ENCODE peak calls at places on chromosomes 1 and 21, in eight cellular contexts. U, L, E, I, O, F, S and Y are unnamed samples.

GRCh38 chr1:43299101-43299500 is 1.7 kb upstream of the TIE1 start:
- DNase-seq in F (no peak), I (no peak), U (no peak), L (no peak), E (no peak), O (no peak), S (no peak), Y (no peak)

GRCh38 chr1:165910764-165911421 is 83.5 kb downstream of the UCK2 start:
- DNase-seq in O (peak), I (peak), F (no peak), S (no peak), E (no peak), L (peak), U (peak), Y (no peak)

GRCh38 chr1:228101994-228102790 is 933 bp downstream of the C1orf35 start:
- DNase-seq in F (peak), L (peak), I (peak), S (peak), U (no peak), E (no peak), O (no peak), Y (no peak)

GRCh38 chr1:64183380-64183984 is 19.9 kb upstream of the UBE2U start:
- DNase-seq in F (no peak), L (peak), S (no peak), U (no peak), O (no peak), I (no peak), E (peak), Y (no peak)

GRCh38 chr1:40305451-40305850 is 11.6 kb downstream of the COL9A2 start:
- DNase-seq in L (no peak), F (no peak), U (no peak), S (peak), I (no peak), E (no peak), O (no peak), Y (no peak)

GRCh38 chr1:119482517-119483425 is 24.2 kb upstream of the HSD3B1 start:
- DNase-seq in E (no peak), L (no peak), S (no peak), I (no peak), U (no peak), O (no peak), F (no peak), Y (no peak)

GRCh38 chr1:145846191-145846590 is 761 bp downstream of the NUDT17 start:
- DNase-seq in E (peak), U (no peak), L (peak), O (no peak), F (no peak), S (peak), I (no peak), Y (peak)

GRCh38 chr1:87044840-87045239 is 130.4 kb downstream of the HS2ST1 start:
- DNase-seq in U (no peak), I (no peak), O (no peak), E (no peak), S (no peak), F (no peak), L (peak), Y (no peak)

GRCh38 chr1:36858553-36858952 is 175.8 kb downstream of the GRIK3 start:
- DNase-seq in I (no peak), L (no peak), F (no peak), O (no peak), U (no peak), E (no peak), S (no peak), Y (no peak)

GRCh38 chr1:44675186-44675585 is 672 bp downstream of the ARMH1 start:
- DNase-seq in I (peak), O (no peak), S (no peak), E (no peak), L (no peak), U (no peak), F (no peak), Y (no peak)

GRCh38 chr1:10911274-10912166 is 100.9 kb upstream of the TARDBP start:
- DNase-seq in U (no peak), I (peak), E (no peak), S (no peak), L (no peak), O (no peak), F (no peak), Y (no peak)

GRCh38 chr21:46031484-46031883 is 49.9 kb downstream of the COL6A1 start:
- DNase-seq in L (no peak), I (no peak), O (no peak), S (no peak), E (no peak), U (no peak), F (no peak), Y (no peak)

GRCh38 chr21:45153358-45154318 is 79.3 kb downstream of the ADARB1 start:
- DNase-seq in I (no peak), U (no peak), L (peak), O (no peak), F (no peak), S (no peak), E (peak), Y (peak)

GRCh38 chr1:10694274-10694632 is 102.2 kb downstream of the CASZ1 start:
- DNase-seq in U (no peak), I (no peak), S (no peak), O (no peak), F (no peak), E (no peak), L (peak), Y (no peak)

GRCh38 chr1:231020816-231021215 is 19.2 kb downstream of the FAM89A start:
- DNase-seq in O (no peak), I (no peak), S (no peak), U (no peak), E (peak), L (peak), F (no peak), Y (peak)

GRCh38 chr1:213474054-213474453 is 423.0 kb downstream of the RPS6KC1 start:
- DNase-seq in E (no peak), S (no peak), O (peak), U (no peak), I (no peak), F (no peak), L (peak), Y (no peak)

GRCh38 chr1:204506969-204507316 is 9.3 kb upstream of the MDM4 start:
- DNase-seq in U (peak), O (peak), E (peak), I (no peak), L (peak), F (no peak), S (peak), Y (peak)

GRCh38 chr21:17829472-17829871 is 10.3 kb upstream of the C21orf91 start:
- DNase-seq in O (no peak), E (peak), S (no peak), U (no peak), F (no peak), L (peak), I (no peak), Y (peak)

GRCh38 chr1:230185076-230186001 is 118.3 kb downstream of the GALNT2 start:
- DNase-seq in U (no peak), I (no peak), O (no peak), F (no peak), E (no peak), S (no peak), L (peak), Y (peak)

GRCh38 chr1:229844675-229845074 is 218.6 kb downstream of the URB2 start:
- DNase-seq in E (no peak), S (no peak), L (no peak), U (no peak), F (no peak), I (no peak), O (no peak), Y (no peak)

GRCh38 chr1:24438423-24438901 is 22.9 kb downstream of the NIPAL3 start:
- DNase-seq in U (peak), O (peak), S (peak), E (no peak), I (no peak), L (peak), F (no peak), Y (peak)

GRCh38 chr1:233389867-233390266 is 62.3 kb downstream of the MAP3K21 start:
- DNase-seq in S (no peak), O (no peak), F (no peak), I (no peak), U (no peak), L (peak), E (no peak), Y (no peak)

GRCh38 chr1:66750578-66750977 is 1.7 kb upstream of the DYNLT5 start:
- DNase-seq in U (no peak), S (no peak), I (no peak), O (no peak), E (no peak), F (no peak), L (no peak), Y (no peak)

GRCh38 chr1:90133133-90133532 is 138.2 kb downstream of the ZNF326 start:
- DNase-seq in E (peak), S (peak), U (no peak), L (peak), I (no peak), O (no peak), F (no peak), Y (peak)

GRCh38 chr1:225597926-225598575 is 54.9 kb downstream of the ENAH start:
- DNase-seq in E (peak), I (no peak), O (no peak), U (no peak), L (peak), F (no peak), S (no peak), Y (peak)

GRCh38 chr1:228198977-228199590 is 8.8 kb upstream of the OBSCN start:
- DNase-seq in L (peak), E (peak), F (no peak), S (no peak), I (no peak), U (no peak), O (no peak), Y (no peak)

GRCh38 chr21:39048064-39048463 is 135.2 kb downstream of the PSMG1 start:
- DNase-seq in F (no peak), O (no peak), E (peak), L (peak), U (no peak), S (peak), I (no peak), Y (peak)

GRCh38 chr21:17461014-17461413 is 51.8 kb upstream of the CXADR start:
- DNase-seq in U (peak), O (no peak), L (peak), I (no peak), E (peak), S (no peak), F (no peak), Y (peak)

GRCh38 chr1:64986903-64987871 is 20.8 kb upstream of the JAK1 start:
- DNase-seq in O (no peak), L (peak), S (no peak), E (peak), I (no peak), U (no peak), F (no peak), Y (no peak)

GRCh38 chr1:111212634-111213335 is 12.3 kb upstream of the DENND2D start:
- DNase-seq in L (no peak), F (no peak), I (no peak), U (no peak), S (no peak), O (no peak), E (no peak), Y (no peak)

GRCh38 chr21:36606292-36606982 is 92.5 kb upstream of the SIM2 start:
- DNase-seq in O (no peak), I (no peak), E (no peak), F (peak), U (no peak), L (no peak), S (no peak), Y (no peak)

GRCh38 chr1:56424744-56425493 is 154.4 kb downstream of the PLPP3 start:
- DNase-seq in F (peak), U (peak), O (peak), I (peak), L (peak), E (peak), S (peak), Y (peak)

GRCh38 chr1:240734001-240734400 is 122.0 kb upstream of the GREM2 start:
- DNase-seq in U (no peak), S (no peak), I (no peak), O (no peak), E (no peak), F (no peak), L (no peak), Y (no peak)

GRCh38 chr1:240737761-240738265 is 125.9 kb upstream of the GREM2 start:
- DNase-seq in S (no peak), I (no peak), O (no peak), U (no peak), E (no peak), L (no peak), F (no peak), Y (no peak)

GRCh38 chr1:240737268-240737667 is 125.3 kb upstream of the GREM2 start:
- DNase-seq in F (no peak), I (no peak), O (no peak), S (no peak), E (peak), L (no peak), U (no peak), Y (peak)

DNA sequence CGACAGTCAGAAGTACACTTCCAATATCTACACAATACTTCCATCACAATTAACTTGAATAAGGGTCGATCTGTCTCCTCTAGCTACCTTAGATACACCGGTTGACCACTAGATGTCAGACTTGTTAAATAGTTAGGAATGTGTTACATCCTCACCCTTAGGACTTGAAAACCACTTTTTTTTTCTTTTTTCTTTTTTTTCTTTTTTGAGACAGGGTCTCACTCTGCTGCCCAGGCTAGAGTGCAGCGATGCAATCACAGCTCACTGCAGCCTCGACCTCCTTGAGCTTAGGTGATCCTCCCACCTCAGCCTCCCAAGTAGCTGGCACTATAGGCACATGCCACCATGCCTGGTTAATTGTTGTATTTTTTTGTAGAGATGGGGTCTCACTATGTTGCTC is 120.4 kb upstream of the GREM2 start:
- DNase-seq in F (no peak), S (peak), I (no peak), E (peak), U (no peak), L (peak), O (no peak), Y (peak)
- TF ChIP-seq CTCF in F (peak), S (peak), I (peak), E (peak), U (peak), L (peak), O (peak), Y (peak)

GRCh38 chr21:29610960-29611359 is 312.2 kb downstream of the BACH1 start:
- DNase-seq in I (no peak), O (no peak), U (no peak), S (no peak), F (no peak), E (no peak), L (peak), Y (peak)

GRCh38 chr21:29613021-29613420 is 314.3 kb downstream of the BACH1 start:
- DNase-seq in I (no peak), L (peak), S (no peak), F (no peak), U (no peak), E (peak), O (no peak), Y (peak)

DNA sequence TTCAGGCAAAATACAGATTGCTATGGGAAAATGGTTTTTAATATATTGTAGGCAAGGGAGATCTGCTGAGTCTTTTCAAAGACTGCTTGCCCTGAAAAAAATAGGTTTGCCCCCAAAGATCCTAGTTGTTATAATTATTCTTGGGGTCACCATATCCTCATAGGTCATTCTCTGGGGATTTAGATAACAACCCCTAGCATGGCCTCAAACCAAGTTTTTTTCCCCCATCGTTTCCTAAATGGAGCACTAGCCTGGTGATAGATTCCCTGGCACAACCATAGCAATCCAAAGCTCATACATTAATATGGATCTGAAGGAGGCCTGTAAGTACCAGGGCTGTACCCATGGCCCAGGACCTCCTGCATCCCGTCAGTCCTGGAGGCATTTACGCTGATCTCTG is 315.2 kb downstream of the BACH1 start:
- DNase-seq in L (no peak), S (no peak), F (no peak), I (no peak), E (no peak), U (no peak), O (no peak), Y (no peak)
- H3K4me3 ChIP-seq in L (no peak), S (no peak), F (no peak), I (no peak), E (no peak), U (no peak), O (no peak), Y (no peak)

GRCh38 chr1:153032073-153032472 is 1.1 kb downstream of the SPRR1B start:
- DNase-seq in U (no peak), L (no peak), F (no peak), E (no peak), O (no peak), S (no peak), I (no peak), Y (no peak)
- TF ChIP-seq CTCF in U (no peak), L (no peak), F (no peak), E (no peak), O (no peak), S (no peak), I (no peak), Y (no peak)

GRCh38 chr1:183586897-183587296 is 3.4 kb downstream of the NCF2 start:
- DNase-seq in F (no peak), O (no peak), I (no peak), L (no peak), U (no peak), S (no peak), E (no peak), Y (no peak)
- H3K4me3 ChIP-seq in F (peak), O (no peak), I (no peak), L (no peak), U (no peak), S (no peak), E (no peak), Y (no peak)

GRCh38 chr1:168468822-168469221 is 75.0 kb downstream of the XCL2 start:
- DNase-seq in L (no peak), S (no peak), E (no peak), U (no peak), F (no peak), O (no peak), I (no peak), Y (no peak)

GRCh38 chr1:168469690-168470089 is 74.1 kb downstream of the XCL2 start:
- DNase-seq in L (no peak), U (peak), E (peak), S (no peak), O (peak), F (no peak), I (no peak), Y (peak)

GRCh38 chr1:168472244-168472643 is 71.6 kb downstream of the XCL2 start:
- DNase-seq in L (no peak), E (no peak), O (no peak), U (no peak), S (no peak), F (no peak), I (no peak), Y (no peak)

GRCh38 chr1:168473164-168473563 is 70.6 kb downstream of the XCL2 start:
- DNase-seq in I (no peak), F (no peak), U (no peak), O (no peak), E (no peak), S (no peak), L (no peak), Y (no peak)

DNA sequence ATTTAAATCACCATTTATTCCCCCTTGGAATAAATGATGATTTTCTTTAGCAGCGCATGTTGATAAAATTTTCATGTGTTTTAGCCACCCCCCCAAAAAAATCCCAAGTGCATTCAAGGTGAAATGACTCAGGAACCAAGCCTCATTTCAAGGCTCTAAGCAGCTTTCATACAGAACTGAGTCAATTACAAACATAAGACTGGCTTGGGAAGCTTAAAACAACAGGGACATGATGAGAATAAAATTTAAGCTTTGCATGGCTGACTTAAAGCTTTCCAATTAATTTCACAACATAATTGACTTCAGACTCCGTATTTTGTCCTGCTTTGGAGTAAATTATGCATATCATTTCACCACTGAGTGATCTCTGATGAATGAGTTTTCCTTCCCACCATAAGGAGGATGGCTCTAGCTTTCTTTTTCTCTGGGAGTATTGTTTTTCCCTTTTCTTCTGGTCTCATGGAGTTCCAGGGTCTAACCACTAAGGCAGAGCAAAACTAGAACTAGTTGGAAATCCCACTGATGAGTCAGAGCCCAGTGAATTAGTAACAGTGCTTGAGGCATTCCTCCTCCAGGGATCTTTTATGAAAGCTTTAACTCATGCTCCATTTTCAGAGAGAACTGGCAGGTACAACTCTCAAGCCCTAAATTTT is 72.8 kb downstream of the XCL2 start:
- DNase-seq in E (peak), F (no peak), O (no peak), U (no peak), I (no peak), S (no peak), L (peak), Y (peak)
- TF ChIP-seq CTCF in E (no peak), F (no peak), O (no peak), U (peak), I (no peak), S (no peak), L (no peak), Y (no peak)

DNA sequence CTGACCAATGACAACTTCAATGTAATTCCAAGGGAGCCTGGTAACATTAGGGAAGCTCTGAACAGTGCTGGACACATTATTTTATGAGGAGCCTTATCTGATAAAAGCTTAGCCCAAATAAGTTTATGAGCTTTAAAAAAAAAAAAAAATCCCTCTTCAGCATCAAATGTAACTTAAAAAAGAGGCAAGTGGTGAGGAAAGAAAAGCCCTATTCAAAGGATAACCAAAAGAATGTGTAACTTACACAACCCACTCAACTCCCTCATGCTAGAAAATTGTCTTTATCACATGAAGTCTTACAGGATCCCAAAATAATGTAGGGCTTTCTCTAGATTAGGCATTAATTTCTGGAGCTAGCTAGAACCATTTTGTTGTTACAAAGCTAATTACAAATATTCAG is 35.3 kb upstream of the ABCA4 start:
- DNase-seq in S (no peak), I (no peak), L (peak), F (no peak), E (peak), U (no peak), O (no peak), Y (no peak)
- H3K4me3 ChIP-seq in S (no peak), I (no peak), L (no peak), F (no peak), E (no peak), U (no peak), O (no peak), Y (no peak)

DNA sequence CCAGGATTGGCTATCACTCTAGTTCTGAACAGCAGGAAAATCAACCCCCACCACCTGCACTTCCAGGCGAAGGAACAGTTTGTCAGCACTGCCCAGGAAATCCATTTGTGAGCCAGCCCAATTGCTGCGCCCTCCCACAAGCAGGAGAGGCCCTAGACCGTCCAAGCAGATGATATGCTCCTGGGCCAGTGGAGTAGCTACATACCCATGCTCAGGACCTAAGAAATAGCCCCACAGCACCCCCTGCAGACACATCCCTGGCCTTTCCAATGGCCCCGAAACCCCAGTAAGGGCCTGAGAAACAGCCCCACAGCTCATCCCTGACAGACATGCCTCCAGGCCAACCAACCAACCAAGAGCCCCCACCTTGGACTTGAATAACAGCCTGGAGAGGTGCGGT is 111.5 kb upstream of the ZC3H11B start:
- DNase-seq in O (no peak), L (no peak), E (no peak), S (no peak), U (no peak), I (no peak), F (no peak), Y (no peak)
- TF ChIP-seq CTCF in O (no peak), L (no peak), E (no peak), S (peak), U (no peak), I (no peak), F (no peak), Y (no peak)